ENCODE peak calls at places on chromosomes 11 and 22, in five cellular contexts. U, M, W, O and P are unnamed samples. For H3K36me3, the result is how much of the 10 kb centered on the place peaks cover.

GRCh38 chr11:16356751-16357365 is 512 bp upstream of the SOX6 start:
- DNase-seq in U (no peak), O (no peak), M (peak), W (no peak), P (no peak)

GRCh38 chr11:25938952-25939351 is 393.0 kb upstream of the ANO3 start:
- DNase-seq in O (no peak), U (no peak), W (no peak), M (no peak), P (no peak)

GRCh38 chr11:131685206-131685605 is 314.8 kb downstream of the NTM start:
- DNase-seq in U (no peak), M (no peak), W (no peak), O (no peak), P (no peak)

GRCh38 chr22:49657275-49657973 is 170.2 kb downstream of the BRD1 start:
- DNase-seq in O (peak), M (peak), U (no peak), W (peak), P (peak)

GRCh38 chr11:86931059-86931964 is 23.9 kb downstream of the FZD4 start:
- DNase-seq in O (no peak), W (peak), M (no peak), U (no peak), P (no peak)

GRCh38 chr11:12287374-12288211 is 89.8 kb upstream of the PARVA start:
- DNase-seq in O (peak), M (peak), W (peak), U (peak), P (peak)

GRCh38 chr11:59706518-59707285 is 6.9 kb downstream of the OR10V1 start:
- DNase-seq in W (peak), U (no peak), O (peak), M (no peak), P (no peak)

GRCh38 chr11:69841859-69842698 is 22.9 kb upstream of the FGF3 start:
- DNase-seq in U (peak), O (no peak), M (no peak), W (peak), P (peak)

GRCh38 chr11:34407121-34407813 is 31.5 kb upstream of the CAT start:
- DNase-seq in W (no peak), O (peak), U (no peak), M (no peak), P (no peak)

GRCh38 chr11:34404280-34404679 is 34.5 kb upstream of the CAT start:
- DNase-seq in W (no peak), M (no peak), O (no peak), U (no peak), P (no peak)

GRCh38 chr11:34406413-34406812 is 32.3 kb upstream of the CAT start:
- DNase-seq in W (no peak), M (no peak), U (no peak), O (no peak), P (no peak)

GRCh38 chr11:34403431-34403830 is 35.3 kb upstream of the CAT start:
- DNase-seq in O (no peak), W (no peak), M (no peak), U (no peak), P (no peak)

GRCh38 chr11:34405079-34405858 is 33.5 kb upstream of the CAT start:
- DNase-seq in U (no peak), O (no peak), M (no peak), W (no peak), P (no peak)
- H3K27ac ChIP-seq in U (peak), O (no peak), M (no peak), W (no peak), P (no peak)

GRCh38 chr22:24094966-24095365 is 83.9 kb downstream of the CABIN1 start:
- DNase-seq in M (no peak), W (no peak), U (peak), O (no peak), P (peak)
- H3K36me3 ChIP-seq in M (under half), W (half or more), U (half or more), O (half or more), P (under half)

GRCh38 chr11:112632866-112633505 is 328.2 kb upstream of the NCAM1 start:
- DNase-seq in M (no peak), U (no peak), O (no peak), W (no peak), P (no peak)

GRCh38 chr11:112628676-112629075 is 332.5 kb upstream of the NCAM1 start:
- DNase-seq in M (no peak), U (no peak), W (no peak), O (no peak), P (no peak)

GRCh38 chr11:112630496-112630895 is 330.7 kb upstream of the NCAM1 start:
- DNase-seq in U (no peak), M (no peak), W (no peak), O (no peak), P (no peak)

GRCh38 chr11:112634551-112634950 is 326.7 kb upstream of the NCAM1 start:
- DNase-seq in M (no peak), W (no peak), U (no peak), O (no peak), P (no peak)

DNA sequence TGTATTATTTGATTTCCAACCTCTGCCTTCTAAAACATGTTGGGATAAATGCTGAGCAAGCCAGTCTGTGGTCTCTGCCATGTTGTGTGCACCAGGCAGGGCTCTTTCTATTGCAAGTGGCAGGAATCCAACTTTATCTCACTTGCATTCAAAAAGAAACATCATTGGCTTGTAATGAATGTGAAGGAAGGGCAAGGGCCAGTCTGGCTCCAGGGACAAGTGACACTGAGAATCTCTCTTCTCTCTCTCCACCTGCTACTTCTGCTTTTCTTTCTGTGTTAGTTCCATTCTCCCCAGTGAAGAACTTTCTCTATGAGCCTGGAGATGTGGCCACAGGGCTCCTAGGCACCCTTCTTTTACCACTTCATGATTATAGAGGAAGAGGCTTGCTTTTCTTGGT is 329.9 kb upstream of the NCAM1 start:
- DNase-seq in U (no peak), M (no peak), O (no peak), W (no peak), P (no peak)
- TF ChIP-seq CTCF in U (no peak), M (no peak), O (no peak), W (no peak), P (no peak)

DNA sequence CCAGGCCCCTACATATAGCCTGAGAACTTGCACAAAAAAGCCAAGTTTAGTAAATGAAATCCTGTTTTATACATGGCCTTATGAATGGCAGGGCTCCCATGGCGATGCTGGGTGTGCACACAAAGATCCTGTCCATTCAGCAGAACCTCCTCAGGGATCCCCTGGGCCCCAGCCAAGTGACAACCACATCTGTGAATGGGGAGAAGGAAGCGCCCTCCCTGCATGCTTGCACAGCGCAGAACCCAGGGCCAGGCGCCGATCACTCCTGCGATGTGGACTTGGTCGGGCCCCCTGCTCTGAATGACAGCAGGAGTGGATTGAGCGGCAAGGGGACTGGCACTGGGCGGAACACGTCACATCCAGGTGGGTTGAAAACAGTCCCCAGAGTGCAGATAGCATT is 4.5 kb upstream of the CDC42EP2 start:
- DNase-seq in U (no peak), W (no peak), M (peak), O (no peak), P (no peak)
- H3K27ac ChIP-seq in U (no peak), W (no peak), M (no peak), O (peak), P (no peak)

DNA sequence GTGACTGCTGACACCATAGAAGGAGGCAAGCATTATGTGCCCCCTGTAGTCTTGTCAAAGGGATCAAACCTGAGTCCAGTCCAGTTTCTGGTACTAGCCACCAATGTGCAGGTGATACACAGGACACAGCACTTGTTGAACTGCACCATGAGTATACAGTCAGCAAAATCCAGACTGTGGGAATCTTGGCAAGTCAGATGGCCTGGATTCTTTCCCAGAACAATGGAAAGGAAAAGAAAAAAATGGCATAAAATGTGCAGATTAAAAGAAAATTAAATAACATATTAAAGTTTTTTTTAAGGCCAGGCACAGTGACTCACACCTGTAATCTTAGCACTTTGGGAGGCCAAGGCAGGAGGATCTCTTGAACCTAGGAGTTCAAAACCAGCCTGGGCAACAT is 16.8 kb downstream of the CRY2 start:
- DNase-seq in M (no peak), U (no peak), W (no peak), O (no peak), P (no peak)
- H3K36me3 ChIP-seq in M (under half), U (half or more), W (half or more), O (half or more), P (half or more)